ENCODE peak calls at places on chromosome 18, in nine cellular contexts. One of them, this sample, is unnamed.

GRCh38 chr18:45626330-45627203 is 11.3 kb downstream of the SLC14A2 start:
- DNase-seq in fibroblast of lung: peak
- DNase-seq in kidney: no peak
- DNase-seq in HCT116: no peak
- DNase-seq in gastrocnemius medialis: no peak
- DNase-seq in psoas muscle: no peak
- DNase-seq in Panc1: no peak
- DNase-seq in upper lobe of right lung: no peak
- DNase-seq in tibial artery: no peak
- DNase-seq in this sample: peak

GRCh38 chr18:7177131-7177744 is 53.7 kb upstream of the LRRC30 start:
- DNase-seq in tibial artery: peak
- DNase-seq in Panc1: peak
- DNase-seq in fibroblast of lung: peak
- DNase-seq in HCT116: no peak
- DNase-seq in upper lobe of right lung: no peak
- DNase-seq in gastrocnemius medialis: no peak
- DNase-seq in psoas muscle: no peak
- DNase-seq in kidney: no peak
- DNase-seq in this sample: peak

GRCh38 chr18:79595876-79596374 is 83.7 kb upstream of the CTDP1 start:
- DNase-seq in upper lobe of right lung: peak
- DNase-seq in kidney: peak
- DNase-seq in psoas muscle: no peak
- DNase-seq in fibroblast of lung: no peak
- DNase-seq in HCT116: no peak
- DNase-seq in Panc1: no peak
- DNase-seq in gastrocnemius medialis: no peak
- DNase-seq in tibial artery: no peak
- DNase-seq in this sample: no peak

GRCh38 chr18:23824235-23824634 is 135.0 kb downstream of the LAMA3 start:
- DNase-seq in psoas muscle: no peak
- DNase-seq in Panc1: no peak
- DNase-seq in gastrocnemius medialis: no peak
- DNase-seq in HCT116: no peak
- DNase-seq in fibroblast of lung: no peak
- DNase-seq in upper lobe of right lung: no peak
- DNase-seq in kidney: no peak
- DNase-seq in tibial artery: no peak
- DNase-seq in this sample: no peak

GRCh38 chr18:74896390-74896991 is 298.8 kb downstream of the ZNF407 start:
- DNase-seq in psoas muscle: no peak
- DNase-seq in gastrocnemius medialis: peak
- DNase-seq in HCT116: peak
- DNase-seq in kidney: no peak
- DNase-seq in tibial artery: no peak
- DNase-seq in Panc1: peak
- DNase-seq in upper lobe of right lung: peak
- DNase-seq in fibroblast of lung: no peak
- DNase-seq in this sample: no peak

GRCh38 chr18:5895300-5895885 is at the start of gene TMEM200C:
- DNase-seq in psoas muscle: peak
- DNase-seq in upper lobe of right lung: peak
- DNase-seq in gastrocnemius medialis: no peak
- DNase-seq in HCT116: no peak
- DNase-seq in Panc1: no peak
- DNase-seq in fibroblast of lung: peak
- DNase-seq in kidney: peak
- DNase-seq in tibial artery: no peak
- DNase-seq in this sample: peak

GRCh38 chr18:63444567-63444966 is 22.3 kb upstream of the VPS4B start:
- DNase-seq in kidney: no peak
- DNase-seq in gastrocnemius medialis: peak
- DNase-seq in tibial artery: peak
- DNase-seq in psoas muscle: no peak
- DNase-seq in upper lobe of right lung: no peak
- DNase-seq in HCT116: no peak
- DNase-seq in fibroblast of lung: peak
- DNase-seq in Panc1: no peak
- DNase-seq in this sample: peak

GRCh38 chr18:77013777-77014525 is 118.6 kb downstream of the MBP start:
- DNase-seq in gastrocnemius medialis: peak
- DNase-seq in HCT116: no peak
- DNase-seq in tibial artery: peak
- DNase-seq in kidney: peak
- DNase-seq in Panc1: no peak
- DNase-seq in upper lobe of right lung: no peak
- DNase-seq in fibroblast of lung: no peak
- DNase-seq in psoas muscle: peak
- DNase-seq in this sample: no peak

GRCh38 chr18:3799515-3799914 is 349.5 kb downstream of the TGIF1 start:
- DNase-seq in Panc1: no peak
- DNase-seq in kidney: no peak
- DNase-seq in HCT116: no peak
- DNase-seq in upper lobe of right lung: no peak
- DNase-seq in fibroblast of lung: peak
- DNase-seq in psoas muscle: no peak
- DNase-seq in tibial artery: no peak
- DNase-seq in gastrocnemius medialis: no peak
- DNase-seq in this sample: no peak

GRCh38 chr18:26864658-26865057 is 849 bp downstream of the AQP4 start:
- DNase-seq in psoas muscle: no peak
- DNase-seq in tibial artery: no peak
- DNase-seq in gastrocnemius medialis: no peak
- DNase-seq in HCT116: no peak
- DNase-seq in Panc1: no peak
- DNase-seq in kidney: no peak
- DNase-seq in fibroblast of lung: no peak
- DNase-seq in upper lobe of right lung: peak
- DNase-seq in this sample: no peak

GRCh38 chr18:68724021-68724420 is 9.1 kb upstream of the TMX3 start:
- DNase-seq in HCT116: no peak
- DNase-seq in fibroblast of lung: no peak
- DNase-seq in upper lobe of right lung: no peak
- DNase-seq in Panc1: no peak
- DNase-seq in psoas muscle: no peak
- DNase-seq in gastrocnemius medialis: no peak
- DNase-seq in kidney: no peak
- DNase-seq in tibial artery: no peak
- DNase-seq in this sample: no peak

GRCh38 chr18:45275367-45276113 is 339.7 kb upstream of the SLC14A2 start:
- DNase-seq in Panc1: no peak
- DNase-seq in tibial artery: no peak
- DNase-seq in fibroblast of lung: peak
- DNase-seq in psoas muscle: no peak
- DNase-seq in kidney: no peak
- DNase-seq in upper lobe of right lung: no peak
- DNase-seq in gastrocnemius medialis: no peak
- DNase-seq in HCT116: peak
- DNase-seq in this sample: no peak

GRCh38 chr18:5456577-5457466 is 87.0 kb downstream of the EPB41L3 start:
- DNase-seq in kidney: peak
- DNase-seq in psoas muscle: no peak
- DNase-seq in tibial artery: no peak
- DNase-seq in Panc1: no peak
- DNase-seq in HCT116: no peak
- DNase-seq in gastrocnemius medialis: no peak
- DNase-seq in upper lobe of right lung: no peak
- DNase-seq in fibroblast of lung: peak
- DNase-seq in this sample: peak

DNA sequence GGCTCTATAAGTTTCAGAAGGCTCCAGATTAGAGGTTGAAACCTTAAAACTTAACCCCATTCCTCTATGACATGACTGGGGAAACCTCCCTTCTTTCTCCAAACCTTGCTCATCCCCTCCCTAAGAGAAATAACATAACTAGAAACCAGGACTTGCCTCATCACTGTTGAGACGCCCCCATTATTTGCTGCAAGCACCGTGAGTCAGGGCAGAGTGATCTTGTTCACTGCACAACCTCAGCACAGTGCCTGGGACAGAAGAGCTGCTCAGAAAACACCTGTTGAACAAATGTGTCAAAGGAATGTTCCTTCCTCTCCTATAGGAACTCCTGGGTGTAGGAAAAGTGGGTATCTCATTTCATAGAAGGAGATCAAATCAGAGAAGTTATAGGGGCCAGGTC is 132.7 kb upstream of the CTAGE1 start:
- DNase-seq in HCT116: no peak
- DNase-seq in psoas muscle: no peak
- DNase-seq in tibial artery: no peak
- DNase-seq in Panc1: no peak
- DNase-seq in fibroblast of lung: peak
- DNase-seq in gastrocnemius medialis: no peak
- DNase-seq in kidney: no peak
- DNase-seq in upper lobe of right lung: no peak
- DNase-seq in this sample: no peak
- H3K27ac ChIP-seq in HCT116: no peak
- H3K27ac ChIP-seq in psoas muscle: no peak
- H3K27ac ChIP-seq in tibial artery: no peak
- H3K27ac ChIP-seq in Panc1: no peak
- H3K27ac ChIP-seq in fibroblast of lung: no peak
- H3K27ac ChIP-seq in gastrocnemius medialis: no peak
- H3K27ac ChIP-seq in kidney: no peak
- H3K27ac ChIP-seq in upper lobe of right lung: no peak
- H3K27ac ChIP-seq in this sample: peak

GRCh38 chr18:21808185-21808584 is 67.6 kb downstream of the MIB1 start:
- DNase-seq in HCT116: no peak
- DNase-seq in upper lobe of right lung: no peak
- DNase-seq in fibroblast of lung: no peak
- DNase-seq in psoas muscle: no peak
- DNase-seq in gastrocnemius medialis: no peak
- DNase-seq in Panc1: no peak
- DNase-seq in kidney: no peak
- DNase-seq in tibial artery: no peak
- DNase-seq in this sample: no peak

GRCh38 chr18:21799706-21800105 is 59.1 kb downstream of the MIB1 start:
- DNase-seq in fibroblast of lung: no peak
- DNase-seq in Panc1: no peak
- DNase-seq in upper lobe of right lung: no peak
- DNase-seq in gastrocnemius medialis: no peak
- DNase-seq in psoas muscle: no peak
- DNase-seq in tibial artery: no peak
- DNase-seq in HCT116: no peak
- DNase-seq in kidney: no peak
- DNase-seq in this sample: no peak

GRCh38 chr18:21805771-21806366 is 65.3 kb downstream of the MIB1 start:
- DNase-seq in gastrocnemius medialis: no peak
- DNase-seq in upper lobe of right lung: no peak
- DNase-seq in psoas muscle: no peak
- DNase-seq in kidney: no peak
- DNase-seq in fibroblast of lung: no peak
- DNase-seq in HCT116: no peak
- DNase-seq in tibial artery: no peak
- DNase-seq in Panc1: no peak
- DNase-seq in this sample: no peak

DNA sequence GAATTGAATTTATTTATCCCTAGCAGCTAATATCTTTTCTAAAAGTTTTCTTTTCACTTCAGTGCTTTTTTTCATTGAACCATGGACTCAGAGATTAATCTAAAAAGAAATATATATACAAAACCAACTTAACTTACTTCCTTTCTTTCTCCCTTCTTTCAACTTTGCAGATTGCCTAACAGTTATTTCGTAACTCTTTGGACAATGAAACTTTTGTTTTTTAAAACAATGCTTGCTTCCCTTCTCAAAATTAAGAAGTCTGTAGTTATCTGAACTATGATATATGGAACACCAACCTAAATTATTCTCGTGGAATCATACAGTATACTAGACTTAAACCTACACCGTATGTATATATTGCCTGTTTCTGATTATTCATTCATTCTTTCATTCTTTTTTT is 62.9 kb downstream of the MIB1 start:
- DNase-seq in upper lobe of right lung: no peak
- DNase-seq in Panc1: no peak
- DNase-seq in fibroblast of lung: peak
- DNase-seq in HCT116: no peak
- DNase-seq in psoas muscle: no peak
- DNase-seq in tibial artery: no peak
- DNase-seq in kidney: no peak
- DNase-seq in gastrocnemius medialis: no peak
- DNase-seq in this sample: no peak
- H3K27ac ChIP-seq in upper lobe of right lung: no peak
- H3K27ac ChIP-seq in Panc1: no peak
- H3K27ac ChIP-seq in fibroblast of lung: no peak
- H3K27ac ChIP-seq in HCT116: no peak
- H3K27ac ChIP-seq in psoas muscle: no peak
- H3K27ac ChIP-seq in tibial artery: no peak
- H3K27ac ChIP-seq in kidney: no peak
- H3K27ac ChIP-seq in gastrocnemius medialis: no peak
- H3K27ac ChIP-seq in this sample: no peak

GRCh38 chr18:48843162-48843561 is 107.6 kb downstream of the SMAD7 start:
- DNase-seq in psoas muscle: no peak
- DNase-seq in Panc1: no peak
- DNase-seq in kidney: peak
- DNase-seq in upper lobe of right lung: peak
- DNase-seq in gastrocnemius medialis: no peak
- DNase-seq in tibial artery: no peak
- DNase-seq in HCT116: no peak
- DNase-seq in fibroblast of lung: no peak
- DNase-seq in this sample: no peak
- H3K27ac ChIP-seq in psoas muscle: peak
- H3K27ac ChIP-seq in Panc1: peak
- H3K27ac ChIP-seq in kidney: peak
- H3K27ac ChIP-seq in upper lobe of right lung: peak
- H3K27ac ChIP-seq in gastrocnemius medialis: no peak
- H3K27ac ChIP-seq in tibial artery: peak
- H3K27ac ChIP-seq in HCT116: no peak
- H3K27ac ChIP-seq in fibroblast of lung: no peak
- H3K27ac ChIP-seq in this sample: no peak

GRCh38 chr18:58315739-58316215 is 271.8 kb downstream of the NEDD4L start:
- DNase-seq in Panc1: no peak
- DNase-seq in psoas muscle: no peak
- DNase-seq in upper lobe of right lung: no peak
- DNase-seq in gastrocnemius medialis: peak
- DNase-seq in kidney: no peak
- DNase-seq in HCT116: peak
- DNase-seq in fibroblast of lung: peak
- DNase-seq in tibial artery: no peak
- DNase-seq in this sample: no peak

GRCh38 chr18:58316943-58317342 is 272.9 kb downstream of the NEDD4L start:
- DNase-seq in tibial artery: no peak
- DNase-seq in HCT116: no peak
- DNase-seq in kidney: no peak
- DNase-seq in Panc1: no peak
- DNase-seq in gastrocnemius medialis: no peak
- DNase-seq in fibroblast of lung: no peak
- DNase-seq in upper lobe of right lung: no peak
- DNase-seq in psoas muscle: no peak
- DNase-seq in this sample: no peak

GRCh38 chr18:58314284-58314683 is 270.3 kb downstream of the NEDD4L start:
- DNase-seq in psoas muscle: peak
- DNase-seq in gastrocnemius medialis: peak
- DNase-seq in HCT116: peak
- DNase-seq in kidney: no peak
- DNase-seq in Panc1: no peak
- DNase-seq in upper lobe of right lung: no peak
- DNase-seq in fibroblast of lung: peak
- DNase-seq in tibial artery: peak
- DNase-seq in this sample: peak

GRCh38 chr18:58315041-58315440 is 271.0 kb downstream of the NEDD4L start:
- DNase-seq in Panc1: no peak
- DNase-seq in tibial artery: no peak
- DNase-seq in HCT116: no peak
- DNase-seq in kidney: no peak
- DNase-seq in psoas muscle: no peak
- DNase-seq in gastrocnemius medialis: peak
- DNase-seq in upper lobe of right lung: no peak
- DNase-seq in fibroblast of lung: peak
- DNase-seq in this sample: no peak

GRCh38 chr18:58316400-58316942 is 272.4 kb downstream of the NEDD4L start:
- DNase-seq in tibial artery: no peak
- DNase-seq in psoas muscle: no peak
- DNase-seq in gastrocnemius medialis: no peak
- DNase-seq in kidney: no peak
- DNase-seq in HCT116: no peak
- DNase-seq in fibroblast of lung: no peak
- DNase-seq in Panc1: no peak
- DNase-seq in upper lobe of right lung: no peak
- DNase-seq in this sample: no peak
- H3K27ac ChIP-seq in tibial artery: no peak
- H3K27ac ChIP-seq in psoas muscle: peak
- H3K27ac ChIP-seq in gastrocnemius medialis: peak
- H3K27ac ChIP-seq in kidney: peak
- H3K27ac ChIP-seq in HCT116: peak
- H3K27ac ChIP-seq in fibroblast of lung: no peak
- H3K27ac ChIP-seq in Panc1: no peak
- H3K27ac ChIP-seq in upper lobe of right lung: peak
- H3K27ac ChIP-seq in this sample: no peak